ENCODE peak calls at places on chromosomes 4 and X, in six cellular contexts. C is HepG2, N is upper lobe of left lung, V is GM12878, D is HCT116, G is K562. R is an unnamed sample.
A peak's percentile ranks its signal among the peaks of the same experiment; 100 is the strongest.

GRCh38 chr4:39883645-39884044 is 94.1 kb downstream of the PDS5A start:
- ATAC-seq in C (no peak), N (no peak), V (no peak), D (no peak), G (no peak), R (no peak)

GRCh38 chr4:48799157-48799556 is 19.1 kb upstream of the FRYL start:
- ATAC-seq in C (no peak), N (no peak), V (peak; percentile 53), D (no peak), G (no peak), R (no peak)

GRCh38 chrX:1242901-1243402 is 25.7 kb upstream of the CSF2RA start:
- ATAC-seq in C (no peak), N (no peak), V (peak; percentile 58), D (no peak), G (no peak), R (no peak)

GRCh38 chrX:13048265-13048664 is 3.8 kb upstream of the FAM9C start:
- ATAC-seq in C (no peak), N (no peak), V (no peak), D (no peak), G (no peak), R (no peak)

GRCh38 chr4:3483471-3483921 is 20.4 kb downstream of the DOK7 start:
- ATAC-seq in C (no peak), N (no peak), V (no peak), D (no peak), G (no peak), R (peak; percentile 34)

GRCh38 chr4:46894841-46895240 is 14.2 kb downstream of the COX7B2 start:
- ATAC-seq in C (no peak), N (no peak), V (no peak), D (no peak), G (no peak), R (no peak)

GRCh38 chr4:3366893-3367775 is 74.3 kb downstream of the RGS12 start:
- ATAC-seq in C (peak; percentile 65), N (no peak), V (no peak), D (no peak), G (no peak), R (no peak)

GRCh38 chr4:148850257-148850995 is 408.2 kb upstream of the NR3C2 start:
- ATAC-seq in C (peak; percentile 84), N (peak; percentile 75), V (no peak), D (no peak), G (no peak), R (no peak)

GRCh38 chrX:131881194-131881593 is 141.9 kb upstream of the STK26 start:
- ATAC-seq in C (no peak), N (no peak), V (no peak), D (no peak), G (peak; percentile 59), R (no peak)

GRCh38 chrX:150929058-150929457 is 30.6 kb upstream of the CD99L2 start:
- ATAC-seq in C (no peak), N (no peak), V (no peak), D (no peak), G (no peak), R (no peak)

GRCh38 chr4:40471923-40472322 is 136.8 kb downstream of the CHRNA9 start:
- ATAC-seq in C (no peak), N (no peak), V (no peak), D (no peak), G (no peak), R (no peak)

GRCh38 chrX:120282697-120283096 is 28.6 kb downstream of the TMEM255A start:
- ATAC-seq in C (no peak), N (peak; percentile 45), V (no peak), D (no peak), G (no peak), R (no peak)

GRCh38 chr4:76055005-76055404 is 19.1 kb upstream of the CXCL11 start:
- ATAC-seq in C (no peak), N (no peak), V (peak; percentile 98), D (no peak), G (no peak), R (no peak)

GRCh38 chr4:56649445-56650258 is 31.4 kb downstream of the HOPX start:
- ATAC-seq in C (no peak), N (no peak), V (peak; percentile 21), D (peak; percentile 11), G (no peak), R (no peak)

GRCh38 chrX:12411831-12412230 is 273.6 kb downstream of the FRMPD4 start:
- ATAC-seq in C (no peak), N (no peak), V (no peak), D (no peak), G (no peak), R (no peak)

GRCh38 chr4:182885738-182886077 is 31.5 kb downstream of the DCTD start:
- ATAC-seq in C (no peak), N (no peak), V (no peak), D (no peak), G (no peak), R (no peak)

GRCh38 chr4:174105202-174105601 is 178.3 kb downstream of the FBXO8 start:
- ATAC-seq in C (no peak), N (no peak), V (no peak), D (no peak), G (no peak), R (no peak)

GRCh38 chrX:56319165-56319564 is 87.0 kb downstream of the KLF8 start:
- ATAC-seq in C (no peak), N (no peak), V (no peak), D (no peak), G (no peak), R (no peak)

GRCh38 chr4:108834167-108834566 is 71.3 kb upstream of the ETNPPL start:
- ATAC-seq in C (no peak), N (no peak), V (no peak), D (no peak), G (peak; percentile 42), R (no peak)

GRCh38 chr4:81523672-81524436 is 52.1 kb upstream of the RASGEF1B start:
- ATAC-seq in C (no peak), N (no peak), V (no peak), D (no peak), G (no peak), R (no peak)

GRCh38 chr4:85658766-85659439 is 184.0 kb downstream of the ARHGAP24 start:
- ATAC-seq in C (no peak), N (no peak), V (no peak), D (no peak), G (peak; percentile 66), R (no peak)

GRCh38 chrX:74147439-74147838 is 156.5 kb upstream of the ZCCHC13 start:
- ATAC-seq in C (no peak), N (no peak), V (no peak), D (no peak), G (no peak), R (no peak)

GRCh38 chr4:81566076-81566663 is 94.5 kb upstream of the RASGEF1B start:
- ATAC-seq in C (no peak), N (no peak), V (no peak), D (no peak), G (no peak), R (peak; percentile 71)

GRCh38 chr4:5887011-5887360 is 5.9 kb downstream of the CRMP1 start:
- ATAC-seq in C (peak; percentile 26), N (peak; percentile 7), V (no peak), D (peak; percentile 69), G (no peak), R (no peak)

GRCh38 chr4:14196141-14196540 is 568.6 kb upstream of the BOD1L1 start:
- ATAC-seq in C (no peak), N (no peak), V (no peak), D (no peak), G (no peak), R (no peak)

GRCh38 chrX:119477812-119478232 is 9.6 kb downstream of the SLC25A5 start:
- ATAC-seq in C (peak; percentile 78), N (no peak), V (peak; percentile 35), D (no peak), G (peak; percentile 76), R (peak; percentile 72)

GRCh38 chrX:103356023-103356798 is at the start of gene TCEAL9:
- ATAC-seq in C (peak; percentile 81), N (peak; percentile 85), V (peak; percentile 22), D (peak; percentile 92), G (peak; percentile 85), R (peak; percentile 90)

GRCh38 chr4:74021617-74022016 is 16.9 kb downstream of the CXCL3 start:
- ATAC-seq in C (no peak), N (no peak), V (no peak), D (no peak), G (no peak), R (no peak)

GRCh38 chrX:132909643-132910042 is 48.8 kb downstream of the HS6ST2 start:
- ATAC-seq in C (no peak), N (no peak), V (no peak), D (no peak), G (no peak), R (no peak)

DNA sequence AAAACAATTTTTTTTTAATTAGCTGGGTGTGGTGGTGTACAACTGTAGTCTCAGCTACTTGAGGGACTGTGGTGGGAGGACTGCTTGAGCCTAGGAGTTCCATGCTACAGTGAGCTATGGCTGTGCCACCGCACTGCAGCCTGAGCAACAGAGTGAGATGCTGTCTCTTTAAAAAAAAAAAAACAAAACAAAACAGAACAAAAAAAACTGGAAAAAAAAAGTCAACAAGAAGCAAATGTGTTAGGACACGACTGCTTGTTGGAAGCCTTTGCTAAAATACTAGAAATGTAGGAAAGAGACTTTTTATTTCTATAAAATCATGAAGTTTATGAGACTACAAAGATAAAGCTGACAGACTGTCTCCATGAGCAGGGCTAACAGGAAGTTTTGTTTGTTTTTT is 87.2 kb downstream of the SH3RF1 start:
- ATAC-seq in C (no peak), N (no peak), V (no peak), D (no peak), G (no peak), R (no peak)
- TF ChIP-seq POLR2AphosphoS5 in C (no peak), N (no peak), V (no peak), D (no peak), G (no peak), R (no peak)

DNA sequence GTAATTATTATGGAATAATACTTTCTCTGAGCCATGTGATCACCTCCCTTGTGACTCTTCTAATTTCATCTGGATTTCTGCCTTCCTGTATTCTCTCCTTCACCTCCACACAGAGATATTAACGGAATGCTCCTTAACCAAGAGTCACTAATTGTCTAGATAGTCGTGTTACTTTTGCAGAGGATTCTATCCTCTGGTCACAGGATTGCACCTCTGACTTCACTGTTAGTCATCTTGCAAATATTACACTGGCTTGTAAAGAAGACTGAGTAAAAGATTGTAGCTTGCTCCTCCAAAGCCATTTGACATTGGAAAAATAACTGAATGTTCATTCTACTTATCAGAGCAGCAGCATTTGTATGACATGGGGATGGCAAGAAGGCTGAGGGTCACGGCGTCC is 160.9 kb downstream of the SH2D1A start:
- ATAC-seq in C (no peak), N (no peak), V (no peak), D (no peak), G (no peak), R (no peak)
- H3K27ac ChIP-seq in C (no peak overlapping the region), N (no peak overlapping the region), V (no peak overlapping the region), D (no peak overlapping the region), G (no peak overlapping the region), R (no peak overlapping the region)

GRCh38 chrX:155022587-155022986 is at the start of gene F8:
- ATAC-seq in C (no peak), N (no peak), V (no peak), D (no peak), G (no peak), R (no peak)
- TF ChIP-seq POLR2A in C (no peak), N (no peak), V (no peak), D (no peak), G (no peak), R (no peak)

DNA sequence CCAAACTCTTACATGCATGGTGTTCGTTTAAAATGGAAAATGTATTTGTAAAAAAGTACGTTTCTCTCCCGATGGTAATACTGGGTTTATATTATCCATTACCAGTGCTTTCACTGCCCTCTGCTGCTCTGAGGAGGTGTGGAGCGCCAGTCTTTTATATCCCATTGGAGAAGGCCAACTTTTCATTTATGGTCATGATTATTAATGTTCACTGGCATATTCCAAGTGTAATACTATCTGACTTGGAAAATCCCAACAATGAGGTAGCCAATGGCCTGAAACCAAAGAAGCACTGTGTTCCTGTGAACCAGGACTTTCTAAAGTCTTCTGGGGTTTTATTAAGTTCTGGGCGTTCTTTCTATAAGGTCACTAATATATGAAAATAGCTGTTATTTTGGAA is 80.7 kb downstream of the SYNPO2 start:
- ATAC-seq in C (peak; percentile 94), N (peak; percentile 82), V (no peak), D (peak; percentile 98), G (peak; percentile 83), R (peak; percentile 86)
- TF ChIP-seq POLR2AphosphoS5 in C (no peak), N (no peak), V (no peak), D (no peak), G (no peak), R (peak; percentile 81)

R was measured in gastroesophageal sphincter.